ENCODE peak calls at places on chromosomes 16 and 17, in nine cellular contexts. C is RPMI7951; L is astrocyte of the spinal cord; B is cardiac muscle cell; U is brain pericyte; G is progenitor cell of endocrine pancreas; P is NCI-H2029; R is activated T-helper 1 cell treated with anti-CD3 and anti-CD28 coated beads, Interleukin-2, amount 50 U/mL, for 16 hours; Z is glutamatergic neuron. W is an unnamed sample.

GRCh38 chr16:49354101-49354500 is 19.5 kb upstream of the C16orf78 start:
- DNase-seq in R (no peak), Z (no peak), L (no peak), B (no peak), U (no peak), G (no peak), P (no peak), C (no peak), W (no peak)

GRCh38 chr16:54194008-54194731 is 92.4 kb downstream of the IRX3 start:
- DNase-seq in U (peak; percentile 20), G (no peak), L (peak; percentile 60), P (peak; percentile 62), Z (no peak), R (no peak), B (peak; percentile 84), C (peak; percentile 83), W (no peak)

GRCh38 chr16:88779406-88780099 is 5.5 kb downstream of the PIEZO1 start:
- DNase-seq in B (peak; percentile 57), P (no peak), G (no peak), R (no peak), L (no peak), U (no peak), Z (peak; percentile 50), C (no peak), W (no peak)

GRCh38 chr17:12320286-12320685 is 299.6 kb downstream of the MAP2K4 start:
- DNase-seq in C (no peak), R (no peak), L (peak; percentile 48), P (no peak), U (peak; percentile 76), B (no peak), Z (no peak), G (no peak), W (no peak)

GRCh38 chr17:14301279-14301760 is 439 bp downstream of the HS3ST3B1 start:
- DNase-seq in G (no peak), U (no peak), B (no peak), C (no peak), Z (peak; percentile 39), R (no peak), L (peak; percentile 35), P (no peak), W (peak; percentile 64)

GRCh38 chr16:5016967-5017677 is 16.6 kb downstream of the NAGPA start:
- DNase-seq in R (no peak), Z (no peak), B (no peak), P (no peak), G (no peak), U (no peak), L (no peak), C (no peak), W (no peak)

GRCh38 chr16:70391881-70392481 is 45.3 kb downstream of the DDX19A start:
- DNase-seq in G (no peak), U (no peak), R (no peak), L (peak; percentile 48), Z (peak; percentile 42), C (peak; percentile 88), P (no peak), B (peak; percentile 32), W (no peak)

GRCh38 chr17:55005520-55005919 is 37.0 kb downstream of the STXBP4 start:
- DNase-seq in L (peak; percentile 20), G (no peak), R (no peak), P (no peak), C (peak; percentile 14), Z (no peak), B (peak; percentile 38), U (no peak), W (no peak)

GRCh38 chr17:205176-205538 is 23.7 kb upstream of the DOC2B start:
- DNase-seq in C (no peak), Z (no peak), G (no peak), R (no peak), P (no peak), B (no peak), L (no peak), U (no peak), W (no peak)

GRCh38 chr17:74085434-74085833 is 118.0 kb upstream of the RPL38 start:
- DNase-seq in B (peak; percentile 1), C (no peak), U (no peak), Z (no peak), L (no peak), R (no peak), G (no peak), P (no peak), W (no peak)

GRCh38 chr17:73316919-73317505 is 5.2 kb upstream of the CDC42EP4 start:
- DNase-seq in G (no peak), Z (no peak), P (no peak), U (no peak), B (peak; percentile 50), L (no peak), R (no peak), C (no peak), W (no peak)

GRCh38 chr16:73420244-73421040 is 372.5 kb upstream of the ZFHX3 start:
- DNase-seq in Z (no peak), B (no peak), P (no peak), U (no peak), R (no peak), L (no peak), C (no peak), G (no peak), W (no peak)

GRCh38 chr17:81722184-81723120 is 10.4 kb downstream of the SLC25A10 start:
- DNase-seq in C (peak; percentile 56), U (no peak), G (no peak), B (peak; percentile 26), P (peak; percentile 48), R (no peak), L (no peak), Z (no peak), W (no peak)

GRCh38 chr16:47905771-47906170 is 250.0 kb downstream of the ABCC12 start:
- DNase-seq in Z (no peak), P (no peak), R (no peak), L (peak; percentile 39), B (peak; percentile 7), G (no peak), U (no peak), C (peak; percentile 97), W (no peak)

GRCh38 chr16:65534121-65534528 is 412.3 kb upstream of the CDH11 start:
- DNase-seq in C (peak; percentile 77), G (no peak), B (peak; percentile 32), L (no peak), U (no peak), P (no peak), R (no peak), Z (no peak), W (no peak)

GRCh38 chr17:42409467-42410351 is 13.3 kb downstream of the CAVIN1 start:
- DNase-seq in L (peak; percentile 84), B (peak; percentile 95), C (peak; percentile 92), R (no peak), G (no peak), P (no peak), U (no peak), Z (no peak), W (no peak)